ENCODE peak calls at places on chromosomes 16 and 17, in six cellular contexts. One of them, this sample, is unnamed.

GRCh38 chr17:19002805-19003542 is 1.6 kb downstream of the FAM83G start:
- DNase-seq in AML-193: no peak
- DNase-seq in AG08395: peak
- DNase-seq in cerebellum: no peak
- DNase-seq in activated CD8-positive, alpha-beta memory T cell treated with anti-CD3 and anti-CD28 coated beads for 1 hour: no peak
- DNase-seq in NCI-H446: no peak
- DNase-seq in this sample: no peak

GRCh38 chr17:79609616-79610150 is 1.2 kb downstream of the RBFOX3 start:
- DNase-seq in AML-193: no peak
- DNase-seq in AG08395: no peak
- DNase-seq in cerebellum: no peak
- DNase-seq in activated CD8-positive, alpha-beta memory T cell treated with anti-CD3 and anti-CD28 coated beads for 1 hour: no peak
- DNase-seq in NCI-H446: no peak
- DNase-seq in this sample: no peak

GRCh38 chr17:77144227-77144626 is 3.5 kb downstream of the SEC14L1 start:
- DNase-seq in AML-193: no peak
- DNase-seq in AG08395: no peak
- DNase-seq in cerebellum: no peak
- DNase-seq in activated CD8-positive, alpha-beta memory T cell treated with anti-CD3 and anti-CD28 coated beads for 1 hour: no peak
- DNase-seq in NCI-H446: no peak
- DNase-seq in this sample: no peak

GRCh38 chr17:63917646-63918045 is 993 bp downstream of the GH1 start:
- DNase-seq in AML-193: no peak
- DNase-seq in AG08395: no peak
- DNase-seq in cerebellum: no peak
- DNase-seq in activated CD8-positive, alpha-beta memory T cell treated with anti-CD3 and anti-CD28 coated beads for 1 hour: no peak
- DNase-seq in NCI-H446: no peak
- DNase-seq in this sample: no peak

GRCh38 chr17:52147872-52148271 is 10.6 kb downstream of the CA10 start:
- DNase-seq in AML-193: peak
- DNase-seq in AG08395: no peak
- DNase-seq in cerebellum: no peak
- DNase-seq in activated CD8-positive, alpha-beta memory T cell treated with anti-CD3 and anti-CD28 coated beads for 1 hour: no peak
- DNase-seq in NCI-H446: no peak
- DNase-seq in this sample: no peak

GRCh38 chr17:74335529-74336062 is 9.6 kb downstream of the KIF19 start:
- DNase-seq in AML-193: no peak
- DNase-seq in AG08395: no peak
- DNase-seq in cerebellum: no peak
- DNase-seq in activated CD8-positive, alpha-beta memory T cell treated with anti-CD3 and anti-CD28 coated beads for 1 hour: no peak
- DNase-seq in NCI-H446: no peak
- DNase-seq in this sample: no peak

GRCh38 chr16:54687043-54687655 is 243.5 kb upstream of the IRX5 start:
- DNase-seq in AML-193: no peak
- DNase-seq in AG08395: no peak
- DNase-seq in cerebellum: no peak
- DNase-seq in activated CD8-positive, alpha-beta memory T cell treated with anti-CD3 and anti-CD28 coated beads for 1 hour: no peak
- DNase-seq in NCI-H446: no peak
- DNase-seq in this sample: no peak

GRCh38 chr17:83183150-83183820 is 103.9 kb downstream of the METRNL start:
- DNase-seq in AML-193: no peak
- DNase-seq in AG08395: no peak
- DNase-seq in cerebellum: no peak
- DNase-seq in activated CD8-positive, alpha-beta memory T cell treated with anti-CD3 and anti-CD28 coated beads for 1 hour: no peak
- DNase-seq in NCI-H446: no peak
- DNase-seq in this sample: no peak